ENCODE peak calls at places on chromosomes 13 and 19, in eight cellular contexts. O, C, L, B, F, T, U and Y are unnamed samples.

GRCh38 chr13:58994077-58994476 is 1169.7 kb downstream of the DIAPH3 start:
- DNase-seq in O (no peak), C (no peak), L (no peak), B (no peak), F (no peak), T (no peak), U (no peak), Y (no peak)

GRCh38 chr19:9945319-9945966 is 9.1 kb upstream of the OLFM2 start:
- DNase-seq in O (no peak), C (no peak), L (no peak), B (peak), F (peak), T (no peak), U (peak), Y (no peak)

GRCh38 chr13:42312817-42313431 is 41.0 kb downstream of the AKAP11 start:
- DNase-seq in O (no peak), C (no peak), L (no peak), B (no peak), F (no peak), T (no peak), U (no peak), Y (no peak)

GRCh38 chr19:39133431-39134270 is 8.1 kb downstream of the PAK4 start:
- DNase-seq in O (no peak), C (no peak), L (no peak), B (no peak), F (no peak), T (no peak), U (no peak), Y (no peak)

GRCh38 chr19:11198769-11199469 is 1.6 kb upstream of the KANK2 start:
- DNase-seq in O (no peak), C (no peak), L (no peak), B (no peak), F (no peak), T (no peak), U (no peak), Y (no peak)

GRCh38 chr19:3544742-3545668 is 6.0 kb downstream of the TEKTIP1 start:
- DNase-seq in O (peak), C (peak), L (peak), B (peak), F (no peak), T (peak), U (peak), Y (peak)

GRCh38 chr19:35126624-35126959 is 8.3 kb downstream of the LGI4 start:
- DNase-seq in O (no peak), C (no peak), L (no peak), B (no peak), F (no peak), T (no peak), U (no peak), Y (no peak)

GRCh38 chr19:46821512-46822359 is 28.9 kb downstream of the AP2S1 start:
- DNase-seq in O (peak), C (peak), L (peak), B (no peak), F (no peak), T (no peak), U (no peak), Y (peak)

GRCh38 chr19:8460516-8461298 is 15.9 kb downstream of the HNRNPM start:
- DNase-seq in O (no peak), C (no peak), L (no peak), B (no peak), F (no peak), T (no peak), U (no peak), Y (no peak)

GRCh38 chr13:46675016-46675415 is 121.9 kb downstream of the ESD start:
- DNase-seq in O (no peak), C (no peak), L (no peak), B (no peak), F (no peak), T (no peak), U (no peak), Y (no peak)

GRCh38 chr13:99304541-99304940 is 2.7 kb downstream of the GPR183 start:
- DNase-seq in O (no peak), C (no peak), L (no peak), B (no peak), F (no peak), T (no peak), U (no peak), Y (no peak)

GRCh38 chr13:94169783-94170513 is 309.5 kb downstream of the DCT start:
- DNase-seq in O (no peak), C (no peak), L (no peak), B (no peak), F (no peak), T (no peak), U (no peak), Y (no peak)

GRCh38 chr19:3175761-3176714 is 2.5 kb upstream of the S1PR4 start:
- DNase-seq in O (no peak), C (no peak), L (peak), B (peak), F (peak), T (no peak), U (peak), Y (no peak)

GRCh38 chr19:49512970-49513745 is 697 bp downstream of the FCGRT start:
- DNase-seq in O (no peak), C (peak), L (peak), B (no peak), F (no peak), T (no peak), U (peak), Y (no peak)

GRCh38 chr13:48304132-48304876 is 753 bp downstream of the RB1 start:
- DNase-seq in O (no peak), C (no peak), L (peak), B (peak), F (no peak), T (peak), U (peak), Y (no peak)

GRCh38 chr13:33281951-33282595 is 3.5 kb downstream of the STARD13 start:
- DNase-seq in O (no peak), C (no peak), L (no peak), B (no peak), F (no peak), T (no peak), U (peak), Y (no peak)